ENCODE peak calls at places on chromosomes 2 and 18, in six cellular contexts. F, D, X, P, U and L are unnamed samples.

GRCh38 chr2:33215299-33215698 is 261.1 kb upstream of the RASGRP3 start:
- DNase-seq in F (peak), D (no peak), X (no peak), P (no peak), U (no peak), L (peak)

GRCh38 chr2:54619660-54620231 is 103.7 kb upstream of the EML6 start:
- DNase-seq in F (no peak), D (no peak), X (no peak), P (no peak), U (no peak), L (no peak)

GRCh38 chr2:207993141-207993763 is 32.1 kb downstream of the PLEKHM3 start:
- DNase-seq in F (peak), D (no peak), X (no peak), P (no peak), U (no peak), L (no peak)

GRCh38 chr2:66839551-66840320 is 404.8 kb downstream of the MEIS1 start:
- DNase-seq in F (peak), D (peak), X (no peak), P (no peak), U (no peak), L (peak)

GRCh38 chr2:218576854-218577253 is 8.2 kb downstream of the CNOT9 start:
- DNase-seq in F (no peak), D (no peak), X (no peak), P (no peak), U (no peak), L (no peak)

GRCh38 chr2:233807215-233807865 is 29.2 kb downstream of the MROH2A start:
- DNase-seq in F (no peak), D (no peak), X (peak), P (peak), U (no peak), L (no peak)

GRCh38 chr18:6059551-6059950 is 164.2 kb upstream of the TMEM200C start:
- DNase-seq in F (no peak), D (no peak), X (no peak), P (no peak), U (no peak), L (no peak)

GRCh38 chr2:102806250-102806837 is 44.5 kb downstream of the TMEM182 start:
- DNase-seq in F (peak), D (peak), X (peak), P (peak), U (peak), L (peak)

GRCh38 chr2:73295751-73296400 is 2.5 kb upstream of the EGR4 start:
- DNase-seq in F (no peak), D (no peak), X (no peak), P (no peak), U (no peak), L (no peak)

GRCh38 chr2:196823750-196824149 is 14.6 kb upstream of the C2orf66 start:
- DNase-seq in F (peak), D (no peak), X (no peak), P (no peak), U (no peak), L (peak)

GRCh38 chr18:1047406-1047805 is 142.7 kb downstream of the ADCYAP1 start:
- DNase-seq in F (no peak), D (no peak), X (no peak), P (no peak), U (no peak), L (peak)

GRCh38 chr2:228841877-228842276 is 429.2 kb downstream of the PID1 start:
- DNase-seq in F (no peak), D (no peak), X (no peak), P (no peak), U (no peak), L (no peak)

GRCh38 chr2:12452211-12452610 is 264.5 kb upstream of the TRIB2 start:
- DNase-seq in F (peak), D (no peak), X (no peak), P (no peak), U (no peak), L (peak)

GRCh38 chr2:16948073-16948472 is 282.4 kb upstream of the CYRIA start:
- DNase-seq in F (no peak), D (no peak), X (no peak), P (no peak), U (no peak), L (no peak)

GRCh38 chr2:59019551-59020164 is 778.5 kb upstream of the FANCL start:
- DNase-seq in F (no peak), D (no peak), X (no peak), P (no peak), U (no peak), L (no peak)

GRCh38 chr2:113791697-113792590 is 35.5 kb upstream of the SLC35F5 start:
- DNase-seq in F (peak), D (no peak), X (no peak), P (no peak), U (no peak), L (peak)

GRCh38 chr2:194819367-194819766 is 837.7 kb upstream of the SLC39A10 start:
- DNase-seq in F (no peak), D (no peak), X (no peak), P (no peak), U (peak), L (no peak)

GRCh38 chr2:169585673-169586072 is 1.5 kb downstream of the PPIG start:
- DNase-seq in F (no peak), D (no peak), X (no peak), P (no peak), U (no peak), L (no peak)

GRCh38 chr2:169583494-169583893 is 657 bp upstream of the PPIG start:
- DNase-seq in F (no peak), D (no peak), X (no peak), P (no peak), U (no peak), L (no peak)

GRCh38 chr2:169579044-169579443 is 5.1 kb upstream of the PPIG start:
- DNase-seq in F (no peak), D (no peak), X (no peak), P (no peak), U (no peak), L (no peak)

DNA sequence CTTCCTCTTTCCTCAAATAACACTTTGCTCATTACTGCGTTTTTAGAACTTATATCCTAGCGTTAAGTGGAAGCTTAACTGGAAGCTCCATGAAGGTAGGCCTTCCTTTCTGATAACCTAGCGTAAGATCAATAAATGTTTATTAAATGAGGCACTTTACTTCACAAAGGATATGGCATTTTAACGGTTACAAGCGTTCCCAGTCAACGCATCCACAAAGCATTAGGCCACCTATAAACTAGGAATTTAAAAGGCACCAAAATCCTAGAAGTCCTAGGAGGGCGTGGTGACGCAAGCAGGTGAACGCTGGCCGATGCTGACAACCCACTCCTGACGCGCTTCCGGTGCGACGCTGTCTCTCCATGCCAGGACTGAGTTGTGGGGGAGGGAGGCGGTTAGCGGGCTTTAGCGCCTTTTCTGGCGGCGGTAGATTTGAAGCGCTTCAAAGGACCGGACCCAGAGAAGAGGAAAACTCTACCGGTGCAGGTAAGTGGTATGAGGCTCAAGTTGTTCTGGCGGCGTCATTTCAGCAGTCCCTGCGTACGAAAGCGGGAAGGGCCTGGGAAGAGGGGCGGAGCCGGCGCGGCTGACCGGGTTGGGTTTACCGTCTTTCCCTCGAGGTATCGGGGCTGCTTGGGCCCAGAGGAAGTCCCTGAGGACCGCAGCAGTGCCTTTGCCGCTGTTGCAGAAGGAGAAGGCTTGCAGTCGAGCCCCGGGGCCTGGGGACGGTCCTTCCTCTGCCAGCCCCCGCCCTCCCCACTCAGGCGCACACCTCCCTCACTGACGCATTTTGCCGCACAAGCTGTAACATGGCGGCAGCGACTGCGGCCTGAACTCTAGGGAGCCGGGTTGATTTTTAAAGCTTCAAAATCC is at the start of gene PPIG:
- DNase-seq in F (peak), D (peak), X (peak), P (peak), U (peak), L (peak)
- H3K23ac ChIP-seq in F (peak), D (no peak), X (no peak), P (no peak), U (peak), L (no peak)

DNA sequence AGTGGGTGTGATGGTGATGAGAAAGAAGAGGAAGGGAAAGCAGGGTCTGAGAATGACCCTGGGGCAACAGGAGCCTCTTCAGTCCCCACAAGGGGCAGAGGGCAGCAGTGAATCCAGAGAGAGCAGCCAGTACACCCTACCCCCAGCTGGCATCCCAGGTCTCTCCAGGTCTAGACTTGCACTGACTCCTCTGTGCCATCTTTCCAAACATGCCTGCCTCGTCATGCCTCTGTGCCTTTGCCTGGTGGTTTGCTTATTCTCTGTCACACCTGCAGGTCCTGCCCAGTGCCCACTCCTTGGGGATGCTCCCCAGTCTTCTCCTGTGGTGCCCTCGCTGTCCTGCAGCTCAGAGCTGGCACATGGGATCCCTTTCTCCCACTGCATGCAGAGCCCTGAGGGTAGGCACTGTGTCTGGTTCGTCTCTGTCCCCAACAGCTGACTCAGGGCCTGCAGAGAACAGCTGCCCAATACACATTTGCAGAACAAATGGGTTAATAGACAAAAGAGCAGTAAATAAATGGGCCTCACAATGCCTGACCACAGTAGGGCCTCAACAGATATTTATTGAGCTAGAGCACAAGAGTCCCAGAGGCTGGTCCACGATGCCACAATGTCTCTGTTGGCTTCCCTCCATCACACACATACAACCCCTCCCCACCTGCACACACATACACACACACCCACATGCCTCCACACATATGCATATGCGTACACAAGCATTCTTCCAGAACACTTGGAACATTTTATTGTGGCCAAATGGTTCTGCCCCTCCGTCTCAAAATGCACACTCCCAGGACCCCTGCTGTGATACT is 89.8 kb downstream of the HS1BP3 start:
- DNase-seq in F (no peak), D (no peak), X (no peak), P (no peak), U (no peak), L (no peak)
- H2AFZ ChIP-seq in F (no peak), D (peak), X (no peak), P (no peak), U (no peak), L (no peak)

GRCh38 chr2:43228341-43228751 is 1.9 kb upstream of the ZFP36L2 start:
- DNase-seq in F (no peak), D (no peak), X (no peak), P (no peak), U (no peak), L (peak)

GRCh38 chr2:43228782-43229659 is 2.6 kb upstream of the ZFP36L2 start:
- DNase-seq in F (no peak), D (no peak), X (no peak), P (no peak), U (no peak), L (peak)

GRCh38 chr2:43226955-43227829 is 786 bp upstream of the ZFP36L2 start:
- DNase-seq in F (peak), D (peak), X (peak), P (peak), U (peak), L (peak)

GRCh38 chr2:43226558-43226954 is at the start of gene ZFP36L2:
- DNase-seq in F (peak), D (peak), X (peak), P (peak), U (peak), L (peak)

GRCh38 chr2:43227830-43228280 is 1.4 kb upstream of the ZFP36L2 start:
- DNase-seq in F (peak), D (no peak), X (no peak), P (no peak), U (no peak), L (no peak)
- H3K23ac ChIP-seq in F (peak), D (no peak), X (no peak), P (no peak), U (peak), L (no peak)

GRCh38 chr18:26803643-26804042 is 61.9 kb downstream of the AQP4 start:
- DNase-seq in F (no peak), D (no peak), X (no peak), P (no peak), U (no peak), L (no peak)

GRCh38 chr18:26804474-26804873 is 61.0 kb downstream of the AQP4 start:
- DNase-seq in F (no peak), D (no peak), X (no peak), P (no peak), U (peak), L (no peak)

GRCh38 chr18:26806224-26806623 is 59.3 kb downstream of the AQP4 start:
- DNase-seq in F (no peak), D (no peak), X (no peak), P (no peak), U (no peak), L (no peak)

DNA sequence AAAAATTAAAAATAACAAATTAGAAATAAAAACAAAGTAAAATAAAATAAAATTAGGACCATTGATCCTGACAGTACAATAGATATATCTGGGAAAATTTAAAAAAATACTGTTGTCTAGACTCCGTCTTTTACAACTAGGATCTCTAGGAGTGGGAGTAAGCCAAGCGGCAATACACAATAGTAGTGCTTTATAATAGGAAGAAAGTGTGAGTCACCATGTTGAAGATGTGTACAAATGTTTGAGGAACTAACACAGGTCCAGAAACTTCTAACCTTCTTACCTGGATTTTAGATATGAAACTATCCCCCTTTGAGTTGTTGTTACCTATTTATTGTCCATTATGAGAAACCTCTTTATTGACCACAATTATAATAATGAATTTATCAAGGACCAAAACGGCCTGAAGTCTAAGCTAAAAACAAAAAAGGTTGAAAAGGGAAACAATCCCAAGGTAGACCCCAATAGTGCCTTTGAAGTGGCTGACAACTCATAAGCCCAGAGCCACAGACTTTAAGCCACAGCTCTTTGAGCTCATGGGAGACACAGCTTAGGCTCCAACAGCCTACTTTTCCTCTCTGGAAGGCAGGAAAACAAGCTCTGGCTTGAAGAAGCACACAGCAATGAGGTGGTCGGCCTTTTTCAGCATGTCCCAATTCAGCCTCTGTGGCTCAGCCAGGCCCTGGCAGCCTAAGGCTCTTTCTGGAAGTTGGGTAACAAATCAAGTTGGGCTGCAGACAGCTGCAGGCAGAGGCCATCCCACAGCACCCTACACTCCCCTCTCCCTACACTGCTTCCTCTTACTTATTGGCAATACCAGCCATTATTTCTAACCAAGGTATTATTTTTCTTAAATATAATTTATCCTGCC is 62.9 kb downstream of the AQP4 start:
- DNase-seq in F (no peak), D (no peak), X (no peak), P (no peak), U (no peak), L (no peak)
- H2AFZ ChIP-seq in F (no peak), D (no peak), X (no peak), P (peak), U (peak), L (no peak)

DNA sequence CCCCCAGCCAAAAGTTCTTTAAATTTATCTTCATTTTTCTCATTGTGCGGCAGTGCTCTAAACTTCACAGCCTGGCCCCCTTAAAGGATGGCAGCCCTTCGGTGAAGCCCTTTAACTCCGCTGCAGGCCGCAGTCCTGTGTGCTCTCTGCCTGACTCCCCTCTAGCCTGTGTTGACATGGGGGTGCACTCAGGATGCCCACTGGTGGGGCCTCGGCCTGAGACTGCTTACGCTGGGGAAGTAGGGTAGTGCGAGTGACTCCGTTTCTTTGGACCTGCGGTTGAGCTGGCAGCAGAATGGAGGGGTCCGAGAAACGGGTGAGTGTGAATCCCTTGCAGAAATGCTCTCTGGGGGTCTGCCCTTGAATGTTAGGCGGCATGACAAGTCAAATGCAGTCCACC is 5.6 kb downstream of the RAB12 start:
- DNase-seq in F (no peak), D (no peak), X (no peak), P (no peak), U (no peak), L (no peak)
- H3K23ac ChIP-seq in F (no peak), D (no peak), X (no peak), P (no peak), U (peak), L (no peak)